ENCODE peak calls at places on chromosomes 12 and 14, in four cellular contexts. T is body of pancreas, A is mammary epithelial cell, N is AG20443. L is an unnamed sample.

GRCh38 chr12:121534495-121535148 is 46.2 kb downstream of the KDM2B start:
- DNase-seq in T (no peak), A (no peak), N (no peak), L (no peak)

GRCh38 chr12:124609041-124609984 is 41.9 kb upstream of the NCOR2 start:
- DNase-seq in T (peak), A (peak), N (no peak), L (peak)

GRCh38 chr12:53048033-53048779 is 1.7 kb upstream of the TNS2 start:
- DNase-seq in T (peak), A (no peak), N (no peak), L (peak)

GRCh38 chr14:99752486-99753121 is 40.6 kb upstream of the EML1 start:
- DNase-seq in T (no peak), A (peak), N (peak), L (peak)

GRCh38 chr12:97921957-97922722 is 459.5 kb downstream of the RMST start:
- DNase-seq in T (no peak), A (peak), N (peak), L (peak)

GRCh38 chr12:83157604-83158003 is 470.9 kb downstream of the TMTC2 start:
- DNase-seq in T (no peak), A (no peak), N (no peak), L (no peak)

GRCh38 chr14:23056257-23056955 is 914 bp downstream of the CDH24 start:
- DNase-seq in T (peak), A (peak), N (peak), L (peak)

GRCh38 chr12:29322157-29322556 is 58.8 kb downstream of the ERGIC2 start:
- DNase-seq in T (no peak), A (no peak), N (no peak), L (no peak)

GRCh38 chr14:24334431-24335271 is at the start of gene ADCY4:
- DNase-seq in T (no peak), A (no peak), N (peak), L (no peak)

L was measured in HT1080.